ENCODE peak calls at places on chromosome 7, in six cellular contexts. One of them, this sample, is unnamed.

GRCh38 chr7:18858232-18858631 is 259.2 kb downstream of the TWIST1 start:
- DNase-seq in HCT116: no peak
- DNase-seq in RWPE1: no peak
- DNase-seq in stomach: no peak
- DNase-seq in ascending aorta: no peak
- DNase-seq in lower lobe of right lung: no peak
- DNase-seq in this sample: no peak

GRCh38 chr7:159152816-159153215 is 8.1 kb upstream of the VIPR2 start:
- DNase-seq in HCT116: no peak
- DNase-seq in RWPE1: no peak
- DNase-seq in stomach: no peak
- DNase-seq in ascending aorta: no peak
- DNase-seq in lower lobe of right lung: no peak
- DNase-seq in this sample: no peak

GRCh38 chr7:26858229-26858568 is 6.2 kb downstream of the SKAP2 start:
- DNase-seq in HCT116: no peak
- DNase-seq in RWPE1: no peak
- DNase-seq in stomach: no peak
- DNase-seq in ascending aorta: no peak
- DNase-seq in lower lobe of right lung: no peak
- DNase-seq in this sample: no peak

GRCh38 chr7:131536361-131536849 is 20.0 kb downstream of the PODXL start:
- DNase-seq in HCT116: no peak
- DNase-seq in RWPE1: no peak
- DNase-seq in stomach: no peak
- DNase-seq in ascending aorta: no peak
- DNase-seq in lower lobe of right lung: no peak
- DNase-seq in this sample: no peak

GRCh38 chr7:98626393-98627061 is 9.4 kb downstream of the NPTX2 start:
- DNase-seq in HCT116: no peak
- DNase-seq in RWPE1: no peak
- DNase-seq in stomach: no peak
- DNase-seq in ascending aorta: no peak
- DNase-seq in lower lobe of right lung: no peak
- DNase-seq in this sample: no peak

GRCh38 chr7:79377097-79377496 is 76.4 kb downstream of the MAGI2 start:
- DNase-seq in HCT116: no peak
- DNase-seq in RWPE1: no peak
- DNase-seq in stomach: no peak
- DNase-seq in ascending aorta: no peak
- DNase-seq in lower lobe of right lung: no peak
- DNase-seq in this sample: no peak

GRCh38 chr7:121744319-121744718 is 128.6 kb upstream of the PTPRZ1 start:
- DNase-seq in HCT116: no peak
- DNase-seq in RWPE1: peak
- DNase-seq in stomach: no peak
- DNase-seq in ascending aorta: no peak
- DNase-seq in lower lobe of right lung: no peak
- DNase-seq in this sample: peak

GRCh38 chr7:111869266-111869665 is 307.0 kb upstream of the IMMP2L start:
- DNase-seq in HCT116: no peak
- DNase-seq in RWPE1: no peak
- DNase-seq in stomach: no peak
- DNase-seq in ascending aorta: no peak
- DNase-seq in lower lobe of right lung: no peak
- DNase-seq in this sample: no peak

GRCh38 chr7:81627565-81628287 is 142.1 kb downstream of the HGF start:
- DNase-seq in HCT116: no peak
- DNase-seq in RWPE1: peak
- DNase-seq in stomach: no peak
- DNase-seq in ascending aorta: no peak
- DNase-seq in lower lobe of right lung: no peak
- DNase-seq in this sample: no peak

GRCh38 chr7:12719141-12719919 is 31.9 kb downstream of the ARL4A start:
- DNase-seq in HCT116: no peak
- DNase-seq in RWPE1: peak
- DNase-seq in stomach: no peak
- DNase-seq in ascending aorta: no peak
- DNase-seq in lower lobe of right lung: no peak
- DNase-seq in this sample: no peak

GRCh38 chr7:620052-620451 is 100.4 kb upstream of the PDGFA start:
- DNase-seq in HCT116: no peak
- DNase-seq in RWPE1: peak
- DNase-seq in stomach: no peak
- DNase-seq in ascending aorta: no peak
- DNase-seq in lower lobe of right lung: no peak
- DNase-seq in this sample: peak

GRCh38 chr7:23474098-23474828 is 4.0 kb upstream of the IGF2BP3 start:
- DNase-seq in HCT116: peak
- DNase-seq in RWPE1: peak
- DNase-seq in stomach: peak
- DNase-seq in ascending aorta: peak
- DNase-seq in lower lobe of right lung: peak
- DNase-seq in this sample: peak

GRCh38 chr7:132685301-132685700 is 109.0 kb upstream of the PLXNA4 start:
- DNase-seq in HCT116: no peak
- DNase-seq in RWPE1: no peak
- DNase-seq in stomach: no peak
- DNase-seq in ascending aorta: no peak
- DNase-seq in lower lobe of right lung: no peak
- DNase-seq in this sample: no peak

GRCh38 chr7:75920431-75921161 is 5.6 kb downstream of the POR start:
- DNase-seq in HCT116: no peak
- DNase-seq in RWPE1: no peak
- DNase-seq in stomach: peak
- DNase-seq in ascending aorta: no peak
- DNase-seq in lower lobe of right lung: no peak
- DNase-seq in this sample: peak

GRCh38 chr7:130365511-130366441 is 14.5 kb upstream of the CPA1 start:
- DNase-seq in HCT116: no peak
- DNase-seq in RWPE1: no peak
- DNase-seq in stomach: peak
- DNase-seq in ascending aorta: no peak
- DNase-seq in lower lobe of right lung: no peak
- DNase-seq in this sample: peak

GRCh38 chr7:130363156-130363847 is 17.0 kb upstream of the CPA1 start:
- DNase-seq in HCT116: peak
- DNase-seq in RWPE1: peak
- DNase-seq in stomach: no peak
- DNase-seq in ascending aorta: peak
- DNase-seq in lower lobe of right lung: no peak
- DNase-seq in this sample: no peak

GRCh38 chr7:130366561-130366960 is 13.7 kb upstream of the CPA1 start:
- DNase-seq in HCT116: no peak
- DNase-seq in RWPE1: no peak
- DNase-seq in stomach: no peak
- DNase-seq in ascending aorta: peak
- DNase-seq in lower lobe of right lung: no peak
- DNase-seq in this sample: no peak

GRCh38 chr7:130365093-130365492 is 15.2 kb upstream of the CPA1 start:
- DNase-seq in HCT116: no peak
- DNase-seq in RWPE1: no peak
- DNase-seq in stomach: no peak
- DNase-seq in ascending aorta: no peak
- DNase-seq in lower lobe of right lung: no peak
- DNase-seq in this sample: no peak

DNA sequence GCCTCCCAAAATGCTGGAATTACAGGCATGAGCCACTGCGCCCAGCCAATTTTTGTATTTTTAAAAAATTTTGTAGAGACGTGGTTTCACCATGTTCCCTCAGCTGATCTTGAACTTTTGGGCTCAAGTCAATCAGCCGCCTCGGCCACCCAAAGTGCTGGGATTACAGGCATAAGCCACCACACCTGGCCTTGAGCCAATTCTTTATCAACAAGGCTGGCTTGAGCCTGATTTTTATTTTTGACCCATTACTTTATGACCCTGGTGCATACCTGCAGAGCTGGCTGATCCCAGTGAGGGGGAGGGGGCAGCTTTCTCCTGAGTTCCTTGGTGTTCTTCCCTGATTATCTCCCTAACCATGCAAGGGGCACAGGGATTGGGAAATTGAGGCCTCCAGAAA is 15.8 kb upstream of the CPA1 start:
- DNase-seq in HCT116: no peak
- DNase-seq in RWPE1: no peak
- DNase-seq in stomach: no peak
- DNase-seq in ascending aorta: no peak
- DNase-seq in lower lobe of right lung: no peak
- DNase-seq in this sample: peak
- H3K27ac ChIP-seq in HCT116: no peak
- H3K27ac ChIP-seq in RWPE1: peak
- H3K27ac ChIP-seq in stomach: peak
- H3K27ac ChIP-seq in ascending aorta: no peak
- H3K27ac ChIP-seq in lower lobe of right lung: no peak
- H3K27ac ChIP-seq in this sample: no peak

DNA sequence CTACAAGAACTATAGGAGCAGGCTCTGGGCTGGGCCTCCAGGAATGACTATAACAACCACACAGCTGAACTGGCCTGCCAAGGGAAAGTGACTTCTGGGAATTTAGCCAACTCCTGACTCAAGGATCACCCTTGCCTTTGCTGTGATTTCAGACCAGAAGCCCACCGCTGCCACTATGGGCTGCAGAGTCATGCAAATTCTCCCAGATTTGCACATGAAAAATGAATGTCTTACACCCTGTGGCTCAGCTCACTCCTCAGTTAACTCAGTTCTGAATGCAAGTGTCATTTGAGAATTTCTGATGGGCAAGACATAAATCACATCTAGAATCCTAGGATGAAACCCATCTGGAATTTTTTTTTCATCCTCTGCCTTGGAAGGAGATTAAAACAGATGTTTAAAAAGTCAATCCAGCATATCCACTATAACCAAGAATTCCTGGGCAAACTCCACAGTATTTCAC is 186.5 kb upstream of the BET1 start:
- DNase-seq in HCT116: peak
- DNase-seq in RWPE1: peak
- DNase-seq in stomach: no peak
- DNase-seq in ascending aorta: no peak
- DNase-seq in lower lobe of right lung: no peak
- DNase-seq in this sample: no peak
- H3K27ac ChIP-seq in HCT116: no peak
- H3K27ac ChIP-seq in RWPE1: peak
- H3K27ac ChIP-seq in stomach: no peak
- H3K27ac ChIP-seq in ascending aorta: no peak
- H3K27ac ChIP-seq in lower lobe of right lung: no peak
- H3K27ac ChIP-seq in this sample: no peak

GRCh38 chr7:35905555-35905954 is 104.7 kb downstream of the SEPTIN7 start:
- DNase-seq in HCT116: no peak
- DNase-seq in RWPE1: peak
- DNase-seq in stomach: no peak
- DNase-seq in ascending aorta: no peak
- DNase-seq in lower lobe of right lung: no peak
- DNase-seq in this sample: no peak
- H3K27ac ChIP-seq in HCT116: no peak
- H3K27ac ChIP-seq in RWPE1: peak
- H3K27ac ChIP-seq in stomach: no peak
- H3K27ac ChIP-seq in ascending aorta: no peak
- H3K27ac ChIP-seq in lower lobe of right lung: no peak
- H3K27ac ChIP-seq in this sample: no peak

GRCh38 chr7:33054261-33054964 is 8.2 kb downstream of the NT5C3A start:
- DNase-seq in HCT116: no peak
- DNase-seq in RWPE1: peak
- DNase-seq in stomach: no peak
- DNase-seq in ascending aorta: no peak
- DNase-seq in lower lobe of right lung: no peak
- DNase-seq in this sample: no peak

GRCh38 chr7:33048704-33049103 is 13.9 kb downstream of the NT5C3A start:
- DNase-seq in HCT116: no peak
- DNase-seq in RWPE1: no peak
- DNase-seq in stomach: no peak
- DNase-seq in ascending aorta: no peak
- DNase-seq in lower lobe of right lung: no peak
- DNase-seq in this sample: no peak

GRCh38 chr7:33048257-33048656 is 14.3 kb downstream of the NT5C3A start:
- DNase-seq in HCT116: no peak
- DNase-seq in RWPE1: no peak
- DNase-seq in stomach: no peak
- DNase-seq in ascending aorta: no peak
- DNase-seq in lower lobe of right lung: no peak
- DNase-seq in this sample: no peak

GRCh38 chr7:33053716-33054115 is 8.9 kb downstream of the NT5C3A start:
- DNase-seq in HCT116: no peak
- DNase-seq in RWPE1: no peak
- DNase-seq in stomach: no peak
- DNase-seq in ascending aorta: no peak
- DNase-seq in lower lobe of right lung: no peak
- DNase-seq in this sample: no peak

DNA sequence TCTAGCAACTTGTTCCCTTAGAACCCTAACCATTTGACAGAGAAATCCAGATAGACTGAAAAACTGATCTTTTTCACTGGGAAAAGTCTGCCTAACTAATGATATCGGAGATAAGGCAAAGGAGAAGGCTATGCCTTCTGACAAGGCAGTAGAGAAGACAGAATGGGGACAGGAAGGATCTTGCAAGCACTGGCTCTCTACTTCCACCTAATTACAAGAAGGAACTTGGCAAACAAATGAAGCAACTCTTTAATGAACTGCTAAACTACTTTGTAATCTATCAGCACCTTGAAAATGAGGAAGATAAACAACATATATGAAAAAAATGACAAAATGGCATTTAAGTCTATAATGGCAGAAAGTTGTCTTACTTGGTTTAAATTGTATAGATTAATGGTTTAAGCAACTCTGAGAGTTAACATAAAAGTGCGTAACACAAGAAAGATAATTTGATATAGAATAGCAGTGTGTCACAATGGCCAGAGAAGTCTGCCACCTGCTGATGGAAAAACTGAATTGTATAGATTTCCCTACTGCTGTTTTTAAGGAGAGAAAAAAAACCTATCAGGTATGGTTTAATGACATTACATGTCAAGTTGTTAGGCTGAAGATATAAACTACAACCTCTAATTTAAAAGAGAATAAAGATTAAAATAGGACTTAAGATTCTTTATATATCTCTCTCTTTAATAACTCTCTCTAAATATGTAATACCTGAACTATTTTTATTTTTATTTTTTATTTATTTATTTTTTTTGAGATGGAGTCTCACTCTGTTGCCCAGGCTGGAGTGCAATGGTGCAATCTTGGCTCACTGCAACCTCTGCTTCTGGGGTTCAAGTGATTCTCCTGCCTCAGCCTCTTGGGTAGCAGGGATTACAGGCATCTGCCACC is 11.9 kb downstream of the NT5C3A start:
- DNase-seq in HCT116: peak
- DNase-seq in RWPE1: peak
- DNase-seq in stomach: no peak
- DNase-seq in ascending aorta: no peak
- DNase-seq in lower lobe of right lung: no peak
- DNase-seq in this sample: peak
- H3K27ac ChIP-seq in HCT116: no peak
- H3K27ac ChIP-seq in RWPE1: no peak
- H3K27ac ChIP-seq in stomach: peak
- H3K27ac ChIP-seq in ascending aorta: no peak
- H3K27ac ChIP-seq in lower lobe of right lung: peak
- H3K27ac ChIP-seq in this sample: peak